ENCODE peak calls at places on chromosomes 3 and 15, in five cellular contexts. G is tibial nerve, O is AG04449, T is aorta, R is LNCaP clone FGC. N is an unnamed sample.

GRCh38 chr3:16058511-16058910 is 116.0 kb upstream of the GALNT15 start:
- DNase-seq in R (no peak), G (no peak), T (no peak), O (no peak), N (no peak)

GRCh38 chr15:91948001-91948608 is 94.6 kb downstream of the SLCO3A1 start:
- DNase-seq in R (no peak), G (no peak), T (no peak), O (no peak), N (no peak)

GRCh38 chr15:62782100-62782791 is 260.3 kb upstream of the TPM1 start:
- DNase-seq in G (peak), R (peak), O (peak), T (peak), N (peak)

GRCh38 chr15:101635944-101636727 is 16.0 kb downstream of the TM2D3 start:
- DNase-seq in G (no peak), R (no peak), T (no peak), O (no peak), N (no peak)

GRCh38 chr15:68654786-68655560 is 76.2 kb downstream of the CORO2B start:
- DNase-seq in O (no peak), G (no peak), T (no peak), R (no peak), N (no peak)

GRCh38 chr15:22811640-22812039 is 25.2 kb downstream of the NIPA1 start:
- DNase-seq in T (no peak), G (no peak), O (no peak), R (no peak), N (no peak)

GRCh38 chr3:54863366-54863765 is 64.5 kb downstream of the LRTM1 start:
- DNase-seq in G (no peak), R (no peak), T (no peak), O (no peak), N (no peak)

GRCh38 chr3:153458881-153459280 is 296.9 kb downstream of the RAP2B start:
- DNase-seq in G (no peak), O (no peak), T (no peak), R (no peak), N (no peak)

GRCh38 chr15:57861805-57862586 is 155.5 kb downstream of the POLR2M start:
- DNase-seq in O (peak), R (peak), G (no peak), T (no peak), N (peak)

GRCh38 chr3:194042947-194043346 is 93.0 kb upstream of the HES1 start:
- DNase-seq in O (peak), R (no peak), T (no peak), G (no peak), N (peak)

GRCh38 chr3:3648961-3649360 is 150.3 kb upstream of the LRRN1 start:
- DNase-seq in T (no peak), O (no peak), G (no peak), R (no peak), N (no peak)

GRCh38 chr3:141530133-141530768 is 43.4 kb downstream of the RASA2 start:
- DNase-seq in O (peak), G (no peak), T (no peak), R (no peak), N (peak)

GRCh38 chr15:57784081-57784488 is 77.6 kb downstream of the POLR2M start:
- DNase-seq in O (no peak), T (peak), R (no peak), G (no peak), N (no peak)

GRCh38 chr3:150345021-150345538 is 63.0 kb upstream of the TSC22D2 start:
- DNase-seq in R (peak), O (no peak), G (no peak), T (no peak), N (no peak)

GRCh38 chr15:65583701-65584100 is 27.2 kb downstream of the INTS14 start:
- DNase-seq in T (no peak), R (no peak), O (no peak), G (no peak), N (no peak)

GRCh38 chr15:61275901-61276300 is 46.8 kb upstream of the RORA start:
- DNase-seq in G (no peak), T (no peak), O (no peak), R (no peak), N (no peak)

GRCh38 chr3:168585544-168585943 is 489.8 kb upstream of the GOLIM4 start:
- DNase-seq in R (no peak), G (no peak), O (no peak), T (no peak), N (no peak)

GRCh38 chr15:28002136-28002861 is 96.8 kb downstream of the OCA2 start:
- DNase-seq in O (no peak), R (no peak), G (no peak), T (no peak), N (no peak)

GRCh38 chr3:146387566-146387965 is 81.8 kb downstream of the PLSCR2 start:
- DNase-seq in G (no peak), O (no peak), T (no peak), R (no peak), N (no peak)

GRCh38 chr3:110327870-110328269 is 743.7 kb upstream of the NECTIN3 start:
- DNase-seq in O (no peak), T (no peak), G (no peak), R (no peak), N (no peak)

DNA sequence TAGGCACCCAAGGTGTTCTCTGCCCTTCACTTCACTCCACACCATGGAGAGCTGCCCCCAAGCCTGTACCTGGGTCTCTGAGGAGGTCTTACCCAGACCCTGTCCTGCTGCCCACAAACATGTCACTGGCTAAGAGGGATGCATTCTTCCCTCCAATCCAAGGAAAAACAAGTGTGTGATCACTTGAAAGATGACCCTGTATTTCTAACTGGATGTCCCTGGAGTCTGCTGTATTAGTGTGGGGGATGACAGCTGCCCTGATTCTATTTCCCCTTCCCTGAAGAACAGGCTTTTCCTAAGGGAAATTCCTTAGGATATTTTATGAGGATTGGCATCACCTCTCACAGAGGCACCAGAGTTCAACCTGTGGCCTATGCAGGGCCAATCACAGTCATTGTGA is 55.0 kb upstream of the GATA2 start:
- DNase-seq in T (no peak), O (no peak), R (no peak), G (no peak), N (no peak)
- H3K4me3 ChIP-seq in T (no peak), O (no peak), R (no peak), G (no peak), N (no peak)

GRCh38 chr3:184562875-184563568 is 1.4 kb downstream of the EPHB3 start:
- DNase-seq in T (peak), G (no peak), R (no peak), O (no peak), N (no peak)

GRCh38 chr3:184560531-184560930 is 1.1 kb upstream of the EPHB3 start:
- DNase-seq in R (no peak), T (peak), O (no peak), G (no peak), N (no peak)

GRCh38 chr3:184560992-184561328 is 625 bp upstream of the EPHB3 start:
- DNase-seq in R (peak), G (no peak), O (no peak), T (no peak), N (peak)

GRCh38 chr3:184562146-184562861 is 719 bp downstream of the EPHB3 start:
- DNase-seq in G (no peak), R (no peak), O (no peak), T (peak), N (no peak)

GRCh38 chr3:184561329-184562145 is at the start of gene EPHB3:
- DNase-seq in T (peak), R (peak), O (peak), G (peak), N (peak)
- H3K4me3 ChIP-seq in T (peak), R (peak), O (peak), G (peak), N (peak)

GRCh38 chr3:155076888-155077287 is 3.2 kb upstream of the MME start:
- DNase-seq in G (no peak), R (no peak), T (no peak), O (no peak), N (no peak)

GRCh38 chr3:155079795-155080546 is at the start of gene MME:
- DNase-seq in T (peak), O (no peak), G (no peak), R (peak), N (peak)

GRCh38 chr3:155083313-155083905 is 3.3 kb downstream of the MME start:
- DNase-seq in G (no peak), O (no peak), T (no peak), R (peak), N (no peak)

GRCh38 chr3:155078959-155079794 is 942 bp upstream of the MME start:
- DNase-seq in R (no peak), O (no peak), T (no peak), G (no peak), N (peak)

GRCh38 chr3:155080692-155081091 is 573 bp downstream of the MME start:
- DNase-seq in O (no peak), T (no peak), G (no peak), R (no peak), N (no peak)
- H3K4me3 ChIP-seq in O (peak), T (no peak), G (peak), R (peak), N (peak)

GRCh38 chr3:14550651-14551611 is 10.8 kb upstream of the GRIP2 start:
- DNase-seq in O (no peak), G (no peak), R (no peak), T (peak), N (no peak)

GRCh38 chr3:14548321-14548729 is 8.2 kb upstream of the GRIP2 start:
- DNase-seq in O (no peak), R (peak), T (peak), G (peak), N (no peak)

GRCh38 chr3:14550181-14550580 is 10.0 kb upstream of the GRIP2 start:
- DNase-seq in R (no peak), G (no peak), O (no peak), T (no peak), N (no peak)

GRCh38 chr3:14547693-14548092 is 7.6 kb upstream of the GRIP2 start:
- DNase-seq in T (no peak), O (no peak), R (no peak), G (no peak), N (no peak)

DNA sequence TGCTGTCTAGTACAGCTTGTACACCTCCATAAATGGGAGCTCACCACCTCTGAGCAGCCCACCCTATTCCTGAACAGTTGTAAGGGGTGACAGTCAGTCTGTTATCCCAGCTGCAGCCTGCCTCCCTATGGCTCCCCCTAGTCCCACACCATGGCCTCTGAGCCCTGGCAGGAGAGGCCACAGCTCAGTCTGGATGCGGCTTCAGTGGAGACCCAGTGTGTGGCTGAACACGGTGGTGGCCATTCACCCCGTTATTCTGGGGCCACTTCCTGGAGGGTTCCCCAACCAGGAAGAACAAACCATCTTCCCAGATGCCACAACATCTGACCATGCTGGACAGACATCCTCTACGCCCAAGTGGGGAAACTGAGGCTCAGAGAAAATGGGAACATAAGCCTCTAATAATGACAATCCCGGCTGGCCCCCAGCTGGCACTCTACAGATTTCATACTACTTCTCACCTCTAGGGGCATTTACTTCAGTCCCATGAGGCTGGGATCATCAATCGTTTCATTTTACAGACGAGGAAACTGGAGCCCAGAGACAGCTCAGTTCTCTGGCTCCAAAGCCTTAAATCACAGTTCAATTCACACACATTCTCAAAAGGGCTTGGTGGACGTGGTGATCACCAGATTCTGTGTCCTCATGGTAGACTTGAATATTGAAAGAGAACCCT is 9.3 kb upstream of the GRIP2 start:
- DNase-seq in R (no peak), O (no peak), T (peak), G (no peak), N (no peak)
- H3K4me3 ChIP-seq in R (no peak), O (no peak), T (no peak), G (no peak), N (no peak)

GRCh38 chr3:130903412-130903908 is 9.6 kb downstream of the ATP2C1 start:
- DNase-seq in T (no peak), R (no peak), G (no peak), O (no peak), N (no peak)

GRCh38 chr3:130905551-130905950 is 11.7 kb downstream of the ATP2C1 start:
- DNase-seq in R (peak), O (no peak), G (no peak), T (no peak), N (peak)

GRCh38 chr3:130907966-130908365 is 14.1 kb downstream of the ATP2C1 start:
- DNase-seq in R (no peak), G (no peak), T (no peak), O (no peak), N (no peak)

GRCh38 chr3:130906374-130906995 is 12.6 kb downstream of the ATP2C1 start:
- DNase-seq in T (no peak), G (no peak), O (no peak), R (peak), N (no peak)

DNA sequence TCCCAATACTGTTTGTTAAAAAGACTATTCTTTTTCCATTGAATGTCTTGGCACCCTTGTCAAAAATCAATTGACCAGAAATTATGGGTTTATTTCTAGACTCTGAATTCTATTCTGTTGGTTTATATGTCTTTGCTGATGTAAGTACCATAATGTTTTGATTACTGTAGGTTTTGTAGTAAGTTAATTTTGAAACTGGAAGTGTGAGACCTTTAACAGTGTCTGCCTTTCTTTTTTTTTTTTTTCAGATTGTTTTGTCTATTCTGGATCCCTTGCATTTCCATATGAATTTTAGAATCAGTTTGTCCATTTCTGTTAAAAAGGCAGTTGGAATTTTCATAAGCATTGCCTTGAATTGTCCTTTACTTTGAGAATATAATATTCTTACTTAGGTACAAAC is 13.6 kb downstream of the ATP2C1 start:
- DNase-seq in G (no peak), O (no peak), T (no peak), R (no peak), N (no peak)
- H3K4me3 ChIP-seq in G (no peak), O (no peak), T (no peak), R (no peak), N (no peak)

N was measured in skeletal muscle cell.